ENCODE peak calls at places on chromosome 21, in four cellular contexts. D, T, L and Z are unnamed samples.
A peak's percentile ranks its signal among the peaks of the same experiment; 100 is the strongest.

GRCh38 chr21:46285206-46285661 is at the start of gene MCM3AP:
- DNase-seq in D (no peak), T (no peak), L (no peak), Z (no peak)

GRCh38 chr21:39175154-39175553 is 8.1 kb downstream of the PSMG1 start:
- DNase-seq in D (no peak), T (no peak), L (no peak), Z (no peak)

GRCh38 chr21:16563795-16564194 is 834.0 kb downstream of the USP25 start:
- DNase-seq in D (no peak), T (peak; percentile 88), L (peak; percentile 81), Z (no peak)

GRCh38 chr21:17438642-17439041 is 74.2 kb upstream of the CXADR start:
- DNase-seq in D (no peak), T (no peak), L (no peak), Z (no peak)

GRCh38 chr21:42148584-42148983 is 70.4 kb upstream of the ABCG1 start:
- DNase-seq in D (no peak), T (no peak), L (no peak), Z (no peak)

GRCh38 chr21:43712268-43712942 is 6.5 kb upstream of the PDXK start:
- DNase-seq in D (no peak), T (no peak), L (peak; percentile 88), Z (no peak)

GRCh38 chr21:45467221-45467779 is 62.3 kb downstream of the COL18A1 start:
- DNase-seq in D (no peak), T (no peak), L (peak; percentile 48), Z (no peak)

GRCh38 chr21:28627691-28628090 is 365.0 kb downstream of the LTN1 start:
- DNase-seq in D (no peak), T (no peak), L (no peak), Z (no peak)

GRCh38 chr21:19992540-19992939 is 1005.7 kb upstream of the NCAM2 start:
- DNase-seq in D (no peak), T (no peak), L (no peak), Z (no peak)

GRCh38 chr21:44312089-44312488 is 12.2 kb downstream of the PFKL start:
- DNase-seq in D (no peak), T (no peak), L (no peak), Z (no peak)

GRCh38 chr21:35528109-35529042 is 479.3 kb upstream of the RUNX1 start:
- DNase-seq in D (peak; percentile 15), T (no peak), L (peak; percentile 18), Z (peak; percentile 26)

GRCh38 chr21:38989745-38990423 is 184.2 kb downstream of the ETS2 start:
- DNase-seq in D (no peak), T (no peak), L (no peak), Z (no peak)

GRCh38 chr21:41460578-41461527 is 34.8 kb downstream of the MX1 start:
- DNase-seq in D (peak; percentile 23), T (peak; percentile 17), L (peak; percentile 63), Z (no peak)

GRCh38 chr21:42539342-42539741 is 25.7 kb downstream of the SLC37A1 start:
- DNase-seq in D (no peak), T (no peak), L (no peak), Z (no peak)